ENCODE peak calls at places on chromosomes 13 and 19, in five cellular contexts. A, F, Q, X and I are unnamed samples.

GRCh38 chr13:32001392-32001768 is 30.2 kb upstream of the FRY start:
- DNase-seq in A (peak), F (peak), Q (no peak), X (no peak), I (peak)

GRCh38 chr13:73428137-73428536 is 369.3 kb downstream of the KLF5 start:
- DNase-seq in A (no peak), F (peak), Q (no peak), X (no peak), I (no peak)

GRCh38 chr13:23656637-23657036 is 86.4 kb downstream of the TNFRSF19 start:
- DNase-seq in A (no peak), F (peak), Q (no peak), X (no peak), I (no peak)

GRCh38 chr19:13298565-13299481 is 148.6 kb downstream of the IER2 start:
- DNase-seq in A (no peak), F (no peak), Q (no peak), X (no peak), I (no peak)

GRCh38 chr19:4149518-4150288 is 3.7 kb upstream of the CREB3L3 start:
- DNase-seq in A (peak), F (no peak), Q (no peak), X (no peak), I (no peak)

GRCh38 chr13:91045351-91046034 is 302.0 kb upstream of the MIR17HG start:
- DNase-seq in A (no peak), F (no peak), Q (no peak), X (no peak), I (no peak)

GRCh38 chr13:91813255-91813654 is 414.8 kb downstream of the GPC5 start:
- DNase-seq in A (no peak), F (no peak), Q (no peak), X (no peak), I (no peak)

GRCh38 chr19:30123109-30123508 is 181.1 kb downstream of the URI1 start:
- DNase-seq in A (no peak), F (no peak), Q (no peak), X (no peak), I (no peak)

GRCh38 chr13:24698686-24699085 is 18.5 kb downstream of the ATP12A start:
- DNase-seq in A (no peak), F (no peak), Q (no peak), X (no peak), I (no peak)

GRCh38 chr19:41521860-41522555 is 54.0 kb upstream of the CEACAM21 start:
- DNase-seq in A (no peak), F (no peak), Q (peak), X (no peak), I (no peak)

GRCh38 chr19:33404506-33404905 is 31.0 kb downstream of the CEBPG start:
- DNase-seq in A (peak), F (no peak), Q (no peak), X (no peak), I (peak)

GRCh38 chr19:12985049-12985776 is 10.1 kb upstream of the NFIX start:
- DNase-seq in A (peak), F (peak), Q (no peak), X (no peak), I (peak)

GRCh38 chr19:16363133-16363851 is 38.7 kb downstream of the KLF2 start:
- DNase-seq in A (no peak), F (no peak), Q (no peak), X (no peak), I (no peak)

GRCh38 chr19:52601025-52601973 is 31.2 kb downstream of the ZNF701 start:
- DNase-seq in A (peak), F (peak), Q (peak), X (peak), I (peak)

GRCh38 chr19:6233051-6233826 is 46.5 kb downstream of the MLLT1 start:
- DNase-seq in A (peak), F (peak), Q (no peak), X (no peak), I (peak)

GRCh38 chr13:53198017-53198416 is 169.4 kb downstream of the OLFM4 start:
- DNase-seq in A (no peak), F (no peak), Q (no peak), X (no peak), I (no peak)

GRCh38 chr19:55549500-55550320 is 4.4 kb upstream of the SBK3 start:
- DNase-seq in A (no peak), F (peak), Q (no peak), X (peak), I (no peak)